ENCODE peak calls at places on chromosomes 2 and 18, in ten cellular contexts. A is activated naive CD8-positive, alpha-beta T cell treated with anti-CD3 and anti-CD28 coated beads for 36 hours; N is midbrain; U is fibroblast of lung; F is tibial artery; Y is myocyte; Z is HFF-Myc; W is CD4-positive, alpha-beta memory T cell; T is stimulated activated CD8-positive, alpha-beta memory T cell treated with anti-CD3 and anti-CD28 coated beads, Interleukin-15, amount 100 ng/mL, for 24 hours; I is EL. G is an unnamed sample.

GRCh38 chr2:64054166-64054915 is 35.1 kb upstream of the VPS54 start:
- DNase-seq in W (no peak), N (no peak), U (no peak), F (no peak), I (no peak), Y (no peak), T (no peak), Z (no peak), A (no peak), G (no peak)

GRCh38 chr2:160197587-160197986 is 2.5 kb downstream of the ITGB6 start:
- DNase-seq in Y (peak), U (no peak), F (no peak), T (no peak), W (no peak), I (no peak), N (no peak), Z (no peak), A (no peak), G (no peak)

GRCh38 chr2:7031424-7032245 is 114.4 kb downstream of the RNF144A start:
- DNase-seq in F (no peak), Y (no peak), A (peak), I (peak), W (peak), Z (peak), N (no peak), T (no peak), U (peak), G (no peak)

GRCh38 chr2:238139141-238139840 is 823 bp downstream of the KLHL30 start:
- DNase-seq in W (peak), A (peak), T (peak), F (no peak), N (no peak), Z (no peak), Y (peak), I (no peak), U (no peak), G (peak)

GRCh38 chr2:102975996-102976636 is 214.3 kb downstream of the TMEM182 start:
- DNase-seq in Y (peak), F (no peak), N (peak), I (no peak), A (no peak), W (no peak), Z (no peak), T (no peak), U (peak), G (peak)

GRCh38 chr2:172996387-172996961 is 79.2 kb upstream of the MAP3K20 start:
- DNase-seq in U (peak), F (no peak), W (no peak), T (no peak), A (no peak), I (peak), Z (no peak), Y (no peak), N (no peak), G (no peak)

GRCh38 chr2:96869281-96869823 is 528 bp downstream of the SEMA4C start:
- DNase-seq in W (no peak), Y (peak), Z (no peak), A (no peak), I (peak), U (peak), N (peak), F (peak), T (no peak), G (peak)

GRCh38 chr2:30272761-30273573 is 41.6 kb downstream of the LBH start:
- DNase-seq in T (no peak), Y (peak), W (no peak), N (no peak), Z (peak), I (peak), A (peak), F (no peak), U (peak), G (no peak)

GRCh38 chr2:26471278-26471677 is 6.6 kb downstream of the OTOF start:
- DNase-seq in N (no peak), I (no peak), T (no peak), Y (no peak), A (no peak), W (no peak), F (no peak), U (no peak), Z (no peak), G (peak)

GRCh38 chr2:111042772-111043771 is 77.6 kb upstream of the BCL2L11 start:
- DNase-seq in T (no peak), N (no peak), I (no peak), W (no peak), F (no peak), Z (no peak), U (no peak), A (peak), Y (no peak), G (no peak)

GRCh38 chr2:63226297-63226696 is 175.7 kb downstream of the OTX1 start:
- DNase-seq in Z (no peak), W (no peak), U (peak), A (no peak), I (no peak), N (no peak), F (no peak), Y (no peak), T (no peak), G (no peak)

GRCh38 chr2:100286318-100286717 is 36.0 kb downstream of the LONRF2 start:
- DNase-seq in I (no peak), W (no peak), F (no peak), T (no peak), A (no peak), Y (no peak), U (peak), N (no peak), Z (peak), G (no peak)

GRCh38 chr2:81894451-81894990 is 1590.0 kb upstream of the LRRTM1 start:
- DNase-seq in I (no peak), U (peak), T (no peak), Y (no peak), Z (no peak), A (no peak), W (no peak), F (no peak), N (no peak), G (no peak)

GRCh38 chr2:235608200-235608591 is 114.4 kb downstream of the AGAP1 start:
- DNase-seq in I (no peak), Y (no peak), W (no peak), Z (no peak), A (no peak), F (no peak), N (no peak), U (no peak), T (no peak), G (no peak)

GRCh38 chr2:216017365-216017764 is 4.0 kb upstream of the MREG start:
- DNase-seq in U (peak), T (no peak), F (no peak), Y (peak), N (no peak), I (peak), W (no peak), A (peak), Z (no peak), G (no peak)

GRCh38 chr2:128473175-128474013 is 154.7 kb upstream of the HS6ST1 start:
- DNase-seq in N (no peak), Z (peak), W (no peak), Y (no peak), A (peak), U (peak), I (peak), T (peak), F (no peak), G (no peak)

GRCh38 chr2:33030326-33030725 is 83.6 kb downstream of the LTBP1 start:
- DNase-seq in I (no peak), A (no peak), N (no peak), W (no peak), U (peak), F (no peak), T (no peak), Y (no peak), Z (no peak), G (no peak)

GRCh38 chr2:8882094-8882493 is 44.7 kb upstream of the KIDINS220 start:
- DNase-seq in W (no peak), T (no peak), Z (no peak), Y (no peak), A (no peak), U (no peak), N (peak), F (no peak), I (peak), G (peak)

GRCh38 chr2:100936070-100936741 is 65.9 kb upstream of the RPL31 start:
- DNase-seq in W (no peak), N (no peak), A (no peak), Y (peak), U (no peak), T (no peak), F (no peak), Z (no peak), I (no peak), G (no peak)

GRCh38 chr18:8747440-8747937 is 42.1 kb downstream of the MTCL1 start:
- DNase-seq in T (no peak), U (peak), A (no peak), W (no peak), Y (peak), I (peak), N (no peak), F (no peak), Z (peak), G (no peak)

GRCh38 chr2:215967590-215968373 is 45.6 kb downstream of the MREG start:
- DNase-seq in Y (no peak), I (no peak), U (no peak), A (no peak), W (no peak), Z (no peak), N (no peak), T (no peak), F (no peak), G (no peak)

GRCh38 chr2:119247844-119248271 is 24.2 kb downstream of the STEAP3 start:
- DNase-seq in T (no peak), F (no peak), Z (no peak), N (no peak), A (no peak), U (no peak), W (no peak), I (no peak), Y (no peak), G (no peak)

GRCh38 chr2:33219850-33220275 is 256.6 kb upstream of the RASGRP3 start:
- DNase-seq in U (peak), Z (no peak), T (no peak), A (no peak), N (no peak), I (peak), Y (no peak), W (no peak), F (no peak), G (no peak)

GRCh38 chr2:240987588-240987987 is 10.8 kb upstream of the SNED1 start:
- DNase-seq in A (no peak), F (peak), I (no peak), Y (no peak), W (no peak), U (no peak), N (no peak), Z (no peak), T (no peak), G (no peak)

GRCh38 chr2:70984576-70985282 is 6.3 kb downstream of the ANKRD53 start:
- DNase-seq in Y (no peak), A (peak), Z (peak), F (no peak), I (peak), U (peak), N (peak), T (peak), W (peak), G (peak)

GRCh38 chr2:30400151-30400954 is 46.7 kb upstream of the LCLAT1 start:
- DNase-seq in Y (no peak), A (no peak), U (no peak), F (no peak), I (no peak), N (no peak), Z (no peak), T (no peak), W (no peak), G (no peak)

GRCh38 chr2:156445311-156446218 is 9.4 kb downstream of the GPD2 start:
- DNase-seq in A (no peak), T (no peak), Z (no peak), N (no peak), F (no peak), W (no peak), I (peak), Y (peak), U (peak), G (no peak)

GRCh38 chr18:3970929-3971328 is 484.2 kb downstream of the DLGAP1 start:
- DNase-seq in N (no peak), Y (no peak), F (no peak), U (no peak), Z (no peak), A (no peak), T (no peak), I (no peak), W (no peak), G (no peak)

GRCh38 chr2:204539010-204539385 is 6.3 kb upstream of the PARD3B start:
- DNase-seq in A (no peak), N (no peak), Z (no peak), W (no peak), I (no peak), Y (no peak), F (no peak), T (no peak), U (no peak), G (no peak)

GRCh38 chr18:41753826-41754225 is 201.2 kb upstream of the PIK3C3 start:
- DNase-seq in N (no peak), Y (no peak), Z (no peak), F (no peak), W (no peak), I (peak), A (no peak), T (no peak), U (peak), G (no peak)

GRCh38 chr2:217746741-217747287 is 256.0 kb downstream of the TNS1 start:
- DNase-seq in A (no peak), N (no peak), Z (no peak), F (no peak), I (peak), Y (no peak), T (no peak), W (no peak), U (peak), G (no peak)

GRCh38 chr2:10934979-10935350 is 23.2 kb downstream of the KCNF1 start:
- DNase-seq in Z (no peak), Y (no peak), T (no peak), I (no peak), U (no peak), F (no peak), N (no peak), W (no peak), A (no peak), G (no peak)

GRCh38 chr2:12715878-12716249 is 872 bp upstream of the TRIB2 start:
- DNase-seq in F (peak), Y (peak), T (peak), Z (no peak), W (peak), N (peak), I (peak), A (peak), U (peak), G (peak)

GRCh38 chr2:113757059-113757657 is 716 bp upstream of the SLC35F5 start:
- DNase-seq in Y (no peak), Z (no peak), F (no peak), W (no peak), N (no peak), U (no peak), A (no peak), I (no peak), T (no peak), G (peak)

GRCh38 chr2:56448999-56449431 is 265.2 kb downstream of the CCDC85A start:
- DNase-seq in F (no peak), T (no peak), W (no peak), I (peak), U (peak), N (no peak), A (no peak), Z (no peak), Y (no peak), G (no peak)

G was measured in endothelial cell.